ENCODE peak calls at places on chromosome 10, in nine cellular contexts. F is GM12892, T is NCI-H510A, J is RPMI7951, K is A549, M is posterior vena cava, P is NCI-H1105 treated with DMSO at 0.1 percent for 48 hours, D is sciatic nerve, Y is dorsolateral prefrontal cortex. Q is an unnamed sample.

GRCh38 chr10:26491934-26492333 is 53.8 kb downstream of the APBB1IP start:
- DNase-seq in F (no peak), K (peak), Y (no peak), J (peak), T (no peak), M (no peak), P (no peak), D (no peak), Q (no peak)

GRCh38 chr10:133039107-133039822 is 48.5 kb upstream of the ADGRA1 start:
- DNase-seq in K (peak), J (no peak), F (no peak), T (no peak), D (no peak), Y (no peak), P (no peak), M (no peak), Q (no peak)

GRCh38 chr10:75428434-75429158 is 2.8 kb upstream of the LRMDA start:
- DNase-seq in F (no peak), D (no peak), M (no peak), T (no peak), K (peak), P (no peak), J (peak), Y (no peak), Q (no peak)

GRCh38 chr10:43316988-43317387 is 50.1 kb upstream of the RASGEF1A start:
- DNase-seq in P (no peak), Y (no peak), D (no peak), M (no peak), J (no peak), K (no peak), T (no peak), F (no peak), Q (no peak)

GRCh38 chr10:12833451-12833850 is 168.1 kb downstream of the CCDC3 start:
- DNase-seq in T (no peak), D (no peak), J (no peak), F (no peak), K (no peak), Y (no peak), P (no peak), M (no peak), Q (no peak)

GRCh38 chr10:132395704-132396494 is 1.1 kb upstream of the PWWP2B start:
- DNase-seq in M (peak), K (peak), F (no peak), D (peak), P (no peak), Y (no peak), J (no peak), T (no peak), Q (no peak)

GRCh38 chr10:116038259-116038658 is 234.7 kb downstream of the GFRA1 start:
- DNase-seq in D (peak), M (no peak), F (no peak), K (no peak), P (no peak), J (no peak), Y (no peak), T (no peak), Q (no peak)

GRCh38 chr10:89022734-89023133 is 32.1 kb downstream of the FAS start:
- DNase-seq in F (no peak), T (no peak), M (no peak), D (no peak), K (no peak), Y (no peak), J (no peak), P (no peak), Q (no peak)

GRCh38 chr10:15335500-15335899 is 35.6 kb downstream of the FAM171A1 start:
- DNase-seq in T (no peak), D (no peak), Y (no peak), J (no peak), F (no peak), K (no peak), P (no peak), M (no peak), Q (no peak)

GRCh38 chr10:104548090-104548489 is 93.0 kb upstream of the SORCS3 start:
- DNase-seq in F (no peak), M (no peak), K (no peak), P (no peak), D (no peak), T (no peak), J (peak), Y (no peak), Q (no peak)

GRCh38 chr10:32167450-32167849 is 111.2 kb upstream of the KIF5B start:
- DNase-seq in Y (no peak), D (no peak), K (no peak), J (no peak), P (no peak), T (no peak), F (no peak), M (no peak), Q (no peak)

GRCh38 chr10:132687181-132687892 is 98.6 kb downstream of the NKX6-2 start:
- DNase-seq in Y (peak), F (no peak), P (no peak), J (no peak), T (no peak), D (peak), K (no peak), M (peak), Q (no peak)

Q was measured in activated CD4-positive, CD25-positive, alpha-beta regulatory T cell.